ENCODE peak calls at places on chromosomes 5 and 9, in nine cellular contexts. One of them, this sample, is unnamed.

GRCh38 chr5:120499876-120500275 is 35.8 kb downstream of the PRR16 start:
- DNase-seq in HT1080: no peak
- DNase-seq in foreskin keratinocyte: no peak
- DNase-seq in stimulated activated CD4-positive, alpha-beta T cell treated with anti-CD3 and anti-CD28 coated beads, Interleukin-12 subunit alpha, Interleukin-12 subunit beta, amount 100 ng/mL, for 4 hours: no peak
- DNase-seq in Kasumi-1: no peak
- DNase-seq in NAMALWA: no peak
- DNase-seq in mucosa of gallbladder: no peak
- DNase-seq in substantia nigra: no peak
- DNase-seq in colonic mucosa: no peak
- DNase-seq in this sample: no peak

GRCh38 chr5:9813305-9813704 is 183.2 kb upstream of the TAS2R1 start:
- DNase-seq in mucosa of gallbladder: no peak
- DNase-seq in stimulated activated CD4-positive, alpha-beta T cell treated with anti-CD3 and anti-CD28 coated beads, Interleukin-12 subunit alpha, Interleukin-12 subunit beta, amount 100 ng/mL, for 4 hours: no peak
- DNase-seq in colonic mucosa: no peak
- DNase-seq in substantia nigra: no peak
- DNase-seq in HT1080: no peak
- DNase-seq in Kasumi-1: no peak
- DNase-seq in NAMALWA: no peak
- DNase-seq in foreskin keratinocyte: no peak
- DNase-seq in this sample: no peak

GRCh38 chr5:100856462-100856861 is 46.6 kb downstream of the ST8SIA4 start:
- DNase-seq in substantia nigra: no peak
- DNase-seq in foreskin keratinocyte: no peak
- DNase-seq in HT1080: no peak
- DNase-seq in colonic mucosa: no peak
- DNase-seq in NAMALWA: peak
- DNase-seq in stimulated activated CD4-positive, alpha-beta T cell treated with anti-CD3 and anti-CD28 coated beads, Interleukin-12 subunit alpha, Interleukin-12 subunit beta, amount 100 ng/mL, for 4 hours: no peak
- DNase-seq in Kasumi-1: no peak
- DNase-seq in mucosa of gallbladder: no peak
- DNase-seq in this sample: no peak

GRCh38 chr5:167819406-167819805 is 472.0 kb upstream of the WWC1 start:
- DNase-seq in colonic mucosa: no peak
- DNase-seq in mucosa of gallbladder: no peak
- DNase-seq in stimulated activated CD4-positive, alpha-beta T cell treated with anti-CD3 and anti-CD28 coated beads, Interleukin-12 subunit alpha, Interleukin-12 subunit beta, amount 100 ng/mL, for 4 hours: no peak
- DNase-seq in foreskin keratinocyte: peak
- DNase-seq in HT1080: no peak
- DNase-seq in NAMALWA: no peak
- DNase-seq in Kasumi-1: no peak
- DNase-seq in substantia nigra: no peak
- DNase-seq in this sample: no peak

GRCh38 chr9:128724744-128725211 is 851 bp upstream of the ZDHHC12 start:
- DNase-seq in stimulated activated CD4-positive, alpha-beta T cell treated with anti-CD3 and anti-CD28 coated beads, Interleukin-12 subunit alpha, Interleukin-12 subunit beta, amount 100 ng/mL, for 4 hours: peak
- DNase-seq in mucosa of gallbladder: peak
- DNase-seq in HT1080: peak
- DNase-seq in colonic mucosa: peak
- DNase-seq in substantia nigra: no peak
- DNase-seq in NAMALWA: no peak
- DNase-seq in Kasumi-1: peak
- DNase-seq in foreskin keratinocyte: peak
- DNase-seq in this sample: peak

GRCh38 chr5:41794478-41794877 is 75.7 kb downstream of the OXCT1 start:
- DNase-seq in stimulated activated CD4-positive, alpha-beta T cell treated with anti-CD3 and anti-CD28 coated beads, Interleukin-12 subunit alpha, Interleukin-12 subunit beta, amount 100 ng/mL, for 4 hours: no peak
- DNase-seq in foreskin keratinocyte: peak
- DNase-seq in Kasumi-1: no peak
- DNase-seq in mucosa of gallbladder: no peak
- DNase-seq in substantia nigra: no peak
- DNase-seq in HT1080: peak
- DNase-seq in colonic mucosa: no peak
- DNase-seq in NAMALWA: no peak
- DNase-seq in this sample: no peak

GRCh38 chr5:139298242-139298641 is 4.7 kb downstream of the MATR3 start:
- DNase-seq in HT1080: no peak
- DNase-seq in NAMALWA: no peak
- DNase-seq in stimulated activated CD4-positive, alpha-beta T cell treated with anti-CD3 and anti-CD28 coated beads, Interleukin-12 subunit alpha, Interleukin-12 subunit beta, amount 100 ng/mL, for 4 hours: no peak
- DNase-seq in colonic mucosa: no peak
- DNase-seq in Kasumi-1: no peak
- DNase-seq in foreskin keratinocyte: no peak
- DNase-seq in mucosa of gallbladder: no peak
- DNase-seq in substantia nigra: no peak
- DNase-seq in this sample: no peak

GRCh38 chr5:97750576-97750975 is 567.5 kb upstream of the RIOK2 start:
- DNase-seq in foreskin keratinocyte: no peak
- DNase-seq in colonic mucosa: no peak
- DNase-seq in NAMALWA: no peak
- DNase-seq in substantia nigra: no peak
- DNase-seq in stimulated activated CD4-positive, alpha-beta T cell treated with anti-CD3 and anti-CD28 coated beads, Interleukin-12 subunit alpha, Interleukin-12 subunit beta, amount 100 ng/mL, for 4 hours: no peak
- DNase-seq in Kasumi-1: no peak
- DNase-seq in HT1080: no peak
- DNase-seq in mucosa of gallbladder: no peak
- DNase-seq in this sample: no peak

GRCh38 chr5:68456756-68457217 is 241.2 kb downstream of the PIK3R1 start:
- DNase-seq in HT1080: peak
- DNase-seq in Kasumi-1: no peak
- DNase-seq in colonic mucosa: peak
- DNase-seq in stimulated activated CD4-positive, alpha-beta T cell treated with anti-CD3 and anti-CD28 coated beads, Interleukin-12 subunit alpha, Interleukin-12 subunit beta, amount 100 ng/mL, for 4 hours: no peak
- DNase-seq in NAMALWA: no peak
- DNase-seq in foreskin keratinocyte: no peak
- DNase-seq in mucosa of gallbladder: peak
- DNase-seq in substantia nigra: no peak
- DNase-seq in this sample: peak

GRCh38 chr5:114822885-114823284 is 346.8 kb downstream of the TRIM36 start:
- DNase-seq in substantia nigra: no peak
- DNase-seq in mucosa of gallbladder: no peak
- DNase-seq in HT1080: no peak
- DNase-seq in colonic mucosa: no peak
- DNase-seq in stimulated activated CD4-positive, alpha-beta T cell treated with anti-CD3 and anti-CD28 coated beads, Interleukin-12 subunit alpha, Interleukin-12 subunit beta, amount 100 ng/mL, for 4 hours: no peak
- DNase-seq in Kasumi-1: no peak
- DNase-seq in foreskin keratinocyte: no peak
- DNase-seq in NAMALWA: no peak
- DNase-seq in this sample: no peak

GRCh38 chr9:134283111-134283515 is 43.1 kb upstream of the RXRA start:
- DNase-seq in stimulated activated CD4-positive, alpha-beta T cell treated with anti-CD3 and anti-CD28 coated beads, Interleukin-12 subunit alpha, Interleukin-12 subunit beta, amount 100 ng/mL, for 4 hours: no peak
- DNase-seq in colonic mucosa: peak
- DNase-seq in substantia nigra: peak
- DNase-seq in HT1080: no peak
- DNase-seq in mucosa of gallbladder: peak
- DNase-seq in foreskin keratinocyte: peak
- DNase-seq in Kasumi-1: no peak
- DNase-seq in NAMALWA: no peak
- DNase-seq in this sample: peak